ENCODE peak calls at places on chromosomes 3 and 15, in nine cellular contexts. K, B, X, T, W, H, A, L and S are unnamed samples.

GRCh38 chr3:171757377-171758034 is 52.8 kb downstream of the PLD1 start:
- DNase-seq in K (no peak), B (no peak), X (no peak), T (no peak), W (no peak), H (no peak), A (no peak), L (no peak), S (no peak)

GRCh38 chr15:90033448-90033847 is 32.3 kb downstream of the ZNF710 start:
- DNase-seq in K (no peak), B (no peak), X (no peak), T (no peak), W (no peak), H (no peak), A (no peak), L (no peak), S (no peak)

GRCh38 chr3:11568503-11569155 is 75.1 kb downstream of the VGLL4 start:
- DNase-seq in K (no peak), B (no peak), X (no peak), T (peak; percentile 67), W (peak; percentile 78), H (peak; percentile 72), A (no peak), L (no peak), S (peak; percentile 59)

GRCh38 chr3:35899245-35899644 is 259.9 kb downstream of the ARPP21 start:
- DNase-seq in K (no peak), B (no peak), X (no peak), T (no peak), W (no peak), H (no peak), A (no peak), L (no peak), S (no peak)

GRCh38 chr3:10347648-10348403 is 26.9 kb upstream of the SEC13 start:
- DNase-seq in K (no peak), B (no peak), X (no peak), T (no peak), W (no peak), H (no peak), A (no peak), L (no peak), S (no peak)

GRCh38 chr3:72721696-72722381 is 126.4 kb downstream of the SHQ1 start:
- DNase-seq in K (no peak), B (no peak), X (no peak), T (no peak), W (no peak), H (no peak), A (no peak), L (peak; percentile 54), S (no peak)

GRCh38 chr15:99085413-99086326 is 19.2 kb upstream of the SYNM start:
- DNase-seq in K (no peak), B (no peak), X (no peak), T (peak; percentile 86), W (no peak), H (no peak), A (no peak), L (no peak), S (no peak)

GRCh38 chr3:120404876-120405275 is 45.9 kb downstream of the FSTL1 start:
- DNase-seq in K (no peak), B (no peak), X (no peak), T (peak; percentile 62), W (no peak), H (no peak), A (no peak), L (no peak), S (no peak)

GRCh38 chr3:119669906-119670570 is 7.2 kb downstream of the COX17 start:
- DNase-seq in K (no peak), B (no peak), X (no peak), T (no peak), W (no peak), H (no peak), A (no peak), L (no peak), S (no peak)

GRCh38 chr3:133448478-133449122 is 48.7 kb downstream of the BFSP2 start:
- DNase-seq in K (no peak), B (no peak), X (peak; percentile 82), T (no peak), W (no peak), H (no peak), A (no peak), L (peak; percentile 99), S (no peak)

GRCh38 chr15:50148362-50148963 is 29.4 kb upstream of the ATP8B4 start:
- DNase-seq in K (no peak), B (peak; percentile 80), X (no peak), T (peak; percentile 68), W (no peak), H (no peak), A (no peak), L (peak; percentile 82), S (peak; percentile 81)

GRCh38 chr3:67884345-67884744 is 229.9 kb upstream of the SUCLG2 start:
- DNase-seq in K (no peak), B (no peak), X (no peak), T (no peak), W (no peak), H (no peak), A (no peak), L (no peak), S (no peak)

GRCh38 chr3:64264491-64265109 is 39.3 kb upstream of the PRICKLE2 start:
- DNase-seq in K (no peak), B (no peak), X (no peak), T (no peak), W (no peak), H (no peak), A (no peak), L (no peak), S (no peak)

GRCh38 chr3:171260430-171260829 is 199.8 kb downstream of the TNIK start:
- DNase-seq in K (no peak), B (no peak), X (no peak), T (no peak), W (no peak), H (no peak), A (no peak), L (no peak), S (no peak)

GRCh38 chr3:87625911-87626310 is 349.5 kb upstream of the POU1F1 start:
- DNase-seq in K (no peak), B (no peak), X (no peak), T (no peak), W (no peak), H (no peak), A (no peak), L (no peak), S (no peak)

GRCh38 chr3:194423317-194423716 is 24.3 kb upstream of the GP5 start:
- DNase-seq in K (no peak), B (no peak), X (no peak), T (no peak), W (no peak), H (no peak), A (no peak), L (no peak), S (no peak)

GRCh38 chr15:94028121-94028520 is 203.2 kb upstream of the MCTP2 start:
- DNase-seq in K (no peak), B (no peak), X (no peak), T (no peak), W (no peak), H (no peak), A (no peak), L (no peak), S (no peak)

GRCh38 chr3:142209655-142210054 is 15.7 kb downstream of the GK5 start:
- DNase-seq in K (no peak), B (no peak), X (no peak), T (peak; percentile 41), W (no peak), H (peak; percentile 78), A (no peak), L (no peak), S (no peak)

GRCh38 chr3:43874290-43874689 is 183.6 kb downstream of the ABHD5 start:
- DNase-seq in K (no peak), B (no peak), X (no peak), T (peak; percentile 71), W (no peak), H (no peak), A (no peak), L (no peak), S (no peak)

GRCh38 chr3:9452417-9452816 is 55.0 kb downstream of the SETD5 start:
- DNase-seq in K (no peak), B (no peak), X (no peak), T (no peak), W (no peak), H (no peak), A (no peak), L (no peak), S (no peak)

GRCh38 chr3:62586356-62586755 is 213.0 kb upstream of the FEZF2 start:
- DNase-seq in K (no peak), B (no peak), X (no peak), T (no peak), W (no peak), H (no peak), A (no peak), L (no peak), S (no peak)

GRCh38 chr3:25191703-25192102 is 236.4 kb upstream of the RARB start:
- DNase-seq in K (no peak), B (no peak), X (no peak), T (no peak), W (no peak), H (no peak), A (no peak), L (no peak), S (no peak)

GRCh38 chr3:43004282-43004681 is 25.2 kb downstream of the GASK1A start:
- DNase-seq in K (no peak), B (no peak), X (no peak), T (peak; percentile 15), W (no peak), H (no peak), A (no peak), L (no peak), S (no peak)

GRCh38 chr3:172646439-172647015 is 64.3 kb downstream of the NCEH1 start:
- DNase-seq in K (no peak), B (no peak), X (no peak), T (peak; percentile 68), W (no peak), H (no peak), A (no peak), L (peak; percentile 91), S (no peak)

GRCh38 chr3:62670351-62670750 is 204.9 kb downstream of the CADPS start:
- DNase-seq in K (no peak), B (no peak), X (no peak), T (no peak), W (no peak), H (no peak), A (no peak), L (no peak), S (no peak)

GRCh38 chr3:60792287-60792852 is 458.9 kb downstream of the FHIT start:
- DNase-seq in K (no peak), B (no peak), X (no peak), T (no peak), W (no peak), H (no peak), A (no peak), L (no peak), S (no peak)

GRCh38 chr3:46609944-46610722 is 2.2 kb upstream of the FAM240A start:
- DNase-seq in K (no peak), B (no peak), X (no peak), T (no peak), W (no peak), H (no peak), A (no peak), L (no peak), S (no peak)

GRCh38 chr3:39090922-39091321 is 16.5 kb downstream of the GORASP1 start:
- DNase-seq in K (no peak), B (no peak), X (no peak), T (no peak), W (no peak), H (no peak), A (no peak), L (no peak), S (no peak)

GRCh38 chr15:25248583-25249235 is 190.1 kb downstream of the UBE3A start:
- DNase-seq in K (no peak), B (no peak), X (no peak), T (no peak), W (no peak), H (peak; percentile 4), A (no peak), L (no peak), S (no peak)

GRCh38 chr3:165883866-165884478 is 46.7 kb upstream of the BCHE start:
- DNase-seq in K (no peak), B (no peak), X (no peak), T (no peak), W (peak; percentile 2), H (no peak), A (no peak), L (peak; percentile 31), S (no peak)

GRCh38 chr15:68524753-68525584 is 53.8 kb upstream of the CORO2B start:
- DNase-seq in K (no peak), B (no peak), X (no peak), T (no peak), W (no peak), H (no peak), A (no peak), L (no peak), S (no peak)